ENCODE peak calls at places on chromosomes 11 and 22, in six cellular contexts. B, Y, N, J, I and U are unnamed samples.

GRCh38 chr11:47943721-47944554 is 36.4 kb upstream of the PTPRJ start:
- DNase-seq in B (no peak), Y (no peak), N (no peak), J (no peak), I (peak), U (no peak)

GRCh38 chr11:3159296-3160190 is 5.6 kb downstream of the OSBPL5 start:
- DNase-seq in B (no peak), Y (no peak), N (peak), J (peak), I (no peak), U (no peak)

GRCh38 chr22:35752172-35752832 is 34.6 kb downstream of the APOL5 start:
- DNase-seq in B (no peak), Y (no peak), N (no peak), J (no peak), I (no peak), U (peak)

GRCh38 chr11:62680825-62681240 is 2.0 kb upstream of the UBXN1 start:
- DNase-seq in B (no peak), Y (peak), N (peak), J (peak), I (no peak), U (peak)

GRCh38 chr11:10400856-10401255 is 54.2 kb upstream of the AMPD3 start:
- DNase-seq in B (no peak), Y (no peak), N (no peak), J (no peak), I (no peak), U (peak)

GRCh38 chr11:30579776-30580175 is 6.4 kb downstream of the MPPED2 start:
- DNase-seq in B (no peak), Y (no peak), N (no peak), J (no peak), I (no peak), U (no peak)

GRCh38 chr11:86172894-86173293 is 71.7 kb upstream of the EED start:
- DNase-seq in B (no peak), Y (no peak), N (peak), J (no peak), I (no peak), U (no peak)

GRCh38 chr11:77402218-77402556 is 71.7 kb downstream of the PAK1 start:
- DNase-seq in B (no peak), Y (no peak), N (no peak), J (no peak), I (no peak), U (no peak)

GRCh38 chr11:316031-316701 is 2.3 kb downstream of the IFITM1 start:
- DNase-seq in B (peak), Y (no peak), N (no peak), J (peak), I (no peak), U (no peak)

GRCh38 chr11:3158131-3158591 is 6.9 kb downstream of the OSBPL5 start:
- DNase-seq in B (no peak), Y (no peak), N (no peak), J (peak), I (no peak), U (no peak)

GRCh38 chr11:1438261-1438966 is 48.2 kb downstream of the MOB2 start:
- DNase-seq in B (no peak), Y (no peak), N (no peak), J (no peak), I (no peak), U (no peak)

GRCh38 chr11:1234054-1234720 is 11.3 kb downstream of the MUC5B start:
- DNase-seq in B (peak), Y (no peak), N (no peak), J (peak), I (peak), U (no peak)

GRCh38 chr22:29587938-29588699 is 7.2 kb upstream of the NIPSNAP1 start:
- DNase-seq in B (peak), Y (no peak), N (peak), J (no peak), I (no peak), U (peak)

GRCh38 chr22:29266564-29267461 is 968 bp downstream of the RHBDD3 start:
- DNase-seq in B (no peak), Y (no peak), N (peak), J (no peak), I (peak), U (no peak)

GRCh38 chr11:46697303-46697702 is 3.1 kb downstream of the ARHGAP1 start:
- DNase-seq in B (no peak), Y (no peak), N (peak), J (no peak), I (no peak), U (no peak)

GRCh38 chr11:116852261-116853125 is 15.1 kb upstream of the APOA1 start:
- DNase-seq in B (no peak), Y (peak), N (peak), J (no peak), I (no peak), U (no peak)

GRCh38 chr11:128343870-128344269 is 243.5 kb downstream of the ETS1 start:
- DNase-seq in B (no peak), Y (no peak), N (no peak), J (no peak), I (no peak), U (no peak)

GRCh38 chr22:32341122-32341740 is 16.4 kb upstream of the RFPL3 start:
- DNase-seq in B (no peak), Y (no peak), N (no peak), J (no peak), I (no peak), U (no peak)

GRCh38 chr11:6655790-6656580 is at the start of gene DCHS1:
- DNase-seq in B (no peak), Y (no peak), N (no peak), J (peak), I (peak), U (peak)